ENCODE peak calls at places on chromosomes 2 and 18, in five cellular contexts. D is HL-60, W is left lung, G is lower lobe of right lung, K is heart left ventricle. N is an unnamed sample. For H3K27me3, the result is how much of the 10 kb centered on the place peaks cover.

GRCh38 chr2:28093768-28094167 is 203.2 kb downstream of the BABAM2 start:
- DNase-seq in D (no peak), W (no peak), G (no peak), K (no peak), N (no peak)

GRCh38 chr2:10317646-10318045 is 14.9 kb downstream of the HPCAL1 start:
- DNase-seq in D (no peak), W (no peak), G (no peak), K (no peak), N (no peak)

GRCh38 chr18:36711014-36711725 is 117.6 kb downstream of the TPGS2 start:
- DNase-seq in D (no peak), W (no peak), G (no peak), K (no peak), N (no peak)

GRCh38 chr2:169755083-169755870 is 21.6 kb downstream of the KLHL23 start:
- DNase-seq in D (no peak), W (no peak), G (no peak), K (no peak), N (no peak)

GRCh38 chr2:237841051-237841450 is 18.4 kb upstream of the RAMP1 start:
- DNase-seq in D (no peak), W (no peak), G (no peak), K (no peak), N (no peak)

GRCh38 chr2:66869076-66869475 is 434.2 kb downstream of the MEIS1 start:
- DNase-seq in D (no peak), W (no peak), G (no peak), K (no peak), N (no peak)

GRCh38 chr2:116810071-116810470 is 1004.4 kb upstream of the DDX18 start:
- DNase-seq in D (no peak), W (no peak), G (no peak), K (no peak), N (no peak)

GRCh38 chr2:176656776-176657140 is 387.5 kb downstream of the MTX2 start:
- DNase-seq in D (no peak), W (no peak), G (no peak), K (no peak), N (no peak)

GRCh38 chr2:189444322-189444721 is 3.0 kb downstream of the WDR75 start:
- DNase-seq in D (no peak), W (no peak), G (no peak), K (no peak), N (no peak)

GRCh38 chr18:2104620-2105462 is 466.5 kb downstream of the METTL4 start:
- DNase-seq in D (peak), W (peak), G (peak), K (no peak), N (peak)

GRCh38 chr2:160372585-160372984 is 121.0 kb downstream of the RBMS1 start:
- DNase-seq in D (no peak), W (no peak), G (no peak), K (no peak), N (no peak)

GRCh38 chr2:196247979-196248286 is 76.6 kb upstream of the STK17B start:
- DNase-seq in D (no peak), W (no peak), G (no peak), K (no peak), N (no peak)

GRCh38 chr18:11500153-11501122 is 109.0 kb upstream of the SLC35G4 start:
- DNase-seq in D (no peak), W (peak), G (no peak), K (peak), N (peak)

GRCh38 chr18:50626317-50626716 is 66.4 kb downstream of the MAPK4 start:
- DNase-seq in D (no peak), W (no peak), G (no peak), K (no peak), N (no peak)

GRCh38 chr18:23170137-23170536 is 34.9 kb downstream of the CABLES1 start:
- DNase-seq in D (no peak), W (no peak), G (no peak), K (no peak), N (no peak)

GRCh38 chr2:214671330-214671850 is 138.1 kb downstream of the BARD1 start:
- DNase-seq in D (no peak), W (no peak), G (no peak), K (no peak), N (no peak)

GRCh38 chr18:26103579-26103978 is 13.2 kb upstream of the SS18 start:
- DNase-seq in D (peak), W (no peak), G (no peak), K (no peak), N (no peak)

GRCh38 chr2:181944164-181944913 is 41.3 kb upstream of the PPP1R1C start:
- DNase-seq in D (no peak), W (no peak), G (no peak), K (no peak), N (no peak)

GRCh38 chr2:231679906-231680283 is 28.4 kb upstream of the PTMA start:
- DNase-seq in D (no peak), W (no peak), G (no peak), K (no peak), N (no peak)

GRCh38 chr2:173659522-173659921 is 304.9 kb downstream of the CDCA7 start:
- DNase-seq in D (no peak), W (no peak), G (no peak), K (no peak), N (no peak)

GRCh38 chr18:47075098-47075883 is 39.9 kb upstream of the ELOA2 start:
- DNase-seq in D (no peak), W (no peak), G (no peak), K (no peak), N (no peak)

GRCh38 chr2:27133195-27133875 is 1.1 kb downstream of the PREB start:
- DNase-seq in D (no peak), W (no peak), G (no peak), K (no peak), N (peak)

GRCh38 chr2:239374896-239375277 is 25.9 kb downstream of the HDAC4 start:
- DNase-seq in D (no peak), W (no peak), G (peak), K (peak), N (no peak)

GRCh38 chr2:8605350-8606065 is 76.3 kb upstream of the ID2 start:
- DNase-seq in D (no peak), W (no peak), G (peak), K (no peak), N (no peak)

GRCh38 chr2:165610591-165611029 is 141.1 kb downstream of the CSRNP3 start:
- DNase-seq in D (no peak), W (no peak), G (no peak), K (no peak), N (no peak)

GRCh38 chr18:71707985-71708500 is 836.1 kb downstream of the CBLN2 start:
- DNase-seq in D (no peak), W (no peak), G (no peak), K (no peak), N (no peak)

GRCh38 chr2:240467659-240468299 is 32.3 kb downstream of the GPC1 start:
- DNase-seq in D (no peak), W (peak), G (no peak), K (peak), N (peak)

GRCh38 chr2:115739574-115739973 is 1297.1 kb downstream of the DPP10 start:
- DNase-seq in D (no peak), W (no peak), G (no peak), K (no peak), N (no peak)

GRCh38 chr2:172412996-172413492 is 14.3 kb upstream of the ITGA6 start:
- DNase-seq in D (no peak), W (no peak), G (no peak), K (no peak), N (no peak)

GRCh38 chr18:22814329-22814703 is 118.8 kb upstream of the RBBP8 start:
- DNase-seq in D (no peak), W (no peak), G (no peak), K (no peak), N (no peak)

GRCh38 chr2:73359915-73360697 is 25.5 kb upstream of the ALMS1 start:
- DNase-seq in D (no peak), W (no peak), G (no peak), K (no peak), N (no peak)

GRCh38 chr2:39584283-39584972 is 81.3 kb upstream of the TMEM178A start:
- DNase-seq in D (no peak), W (no peak), G (no peak), K (no peak), N (no peak)

GRCh38 chr2:202034249-202035088 is 814 bp downstream of the FZD7 start:
- DNase-seq in D (peak), W (no peak), G (peak), K (no peak), N (peak)
- H3K27me3 ChIP-seq in D (under half), W (under half), G (under half), K (under half), N (under half)

GRCh38 chr2:109208071-109208950 is 79.3 kb downstream of the SH3RF3 start:
- DNase-seq in D (no peak), W (no peak), G (no peak), K (no peak), N (no peak)
- TF ChIP-seq CTCF in D (no peak), W (no peak), G (no peak), K (no peak), N (peak)

DNA sequence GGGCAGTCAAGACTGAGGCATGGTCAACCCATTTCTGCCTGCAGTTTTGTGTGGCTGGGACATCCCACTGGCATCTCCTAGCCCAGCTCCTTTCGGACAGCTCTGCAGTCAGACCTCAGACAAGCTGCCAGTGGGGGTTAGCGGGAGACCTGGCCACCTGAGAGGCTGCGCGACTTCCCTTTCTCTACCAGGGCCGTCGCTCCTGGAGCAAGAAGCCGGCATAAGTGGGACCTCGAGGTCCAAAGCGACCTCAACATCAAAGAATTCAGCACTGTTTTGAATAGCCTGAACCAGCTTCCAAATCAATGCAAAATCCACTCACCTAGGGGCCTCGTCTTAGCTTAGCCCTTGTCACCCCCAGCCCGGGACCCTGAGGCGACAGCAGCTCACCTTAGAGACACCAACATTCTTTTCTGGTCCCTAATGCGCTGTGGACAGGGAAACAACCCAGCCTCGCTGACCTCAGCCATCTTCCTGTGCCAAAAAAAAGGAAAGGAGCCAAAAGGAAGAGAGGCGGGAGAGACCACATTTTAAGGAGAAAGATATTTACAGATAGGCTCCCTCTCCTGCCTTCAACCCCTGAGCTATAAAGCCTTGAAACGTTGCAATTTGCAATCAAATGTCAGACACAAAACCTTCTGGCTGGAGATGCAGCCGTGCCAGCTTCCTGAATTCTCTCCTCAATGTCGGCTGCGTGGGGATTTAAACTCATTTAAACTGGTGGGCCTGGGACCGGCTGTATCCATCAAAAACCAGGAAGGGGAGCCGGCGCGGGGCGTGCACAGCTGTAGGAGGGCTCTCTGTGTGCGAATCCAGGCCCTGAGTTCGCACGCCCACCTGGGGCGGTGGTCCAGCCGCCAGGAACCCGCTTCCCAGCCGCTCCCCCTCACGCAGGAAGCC is 81.1 kb downstream of the GFPT1 start:
- DNase-seq in D (no peak), W (no peak), G (peak), K (peak), N (peak)
- H3K4me3 ChIP-seq in D (peak), W (peak), G (peak), K (peak), N (peak)

GRCh38 chr18:57440331-57441101 is 5.3 kb downstream of the ONECUT2 start:
- DNase-seq in D (no peak), W (no peak), G (no peak), K (no peak), N (no peak)
- H3K27me3 ChIP-seq in D (half or more), W (half or more), G (half or more), K (half or more), N (half or more)

GRCh38 chr18:9055185-9055584 is 47.3 kb upstream of the NDUFV2 start:
- DNase-seq in D (no peak), W (no peak), G (no peak), K (no peak), N (no peak)
- TF ChIP-seq CTCF in D (no peak), W (no peak), G (no peak), K (peak), N (peak)

GRCh38 chr2:204492417-204492816 is 52.9 kb upstream of the PARD3B start:
- DNase-seq in D (no peak), W (no peak), G (no peak), K (no peak), N (no peak)
- H3K4me3 ChIP-seq in D (no peak), W (no peak), G (no peak), K (no peak), N (no peak)

DNA sequence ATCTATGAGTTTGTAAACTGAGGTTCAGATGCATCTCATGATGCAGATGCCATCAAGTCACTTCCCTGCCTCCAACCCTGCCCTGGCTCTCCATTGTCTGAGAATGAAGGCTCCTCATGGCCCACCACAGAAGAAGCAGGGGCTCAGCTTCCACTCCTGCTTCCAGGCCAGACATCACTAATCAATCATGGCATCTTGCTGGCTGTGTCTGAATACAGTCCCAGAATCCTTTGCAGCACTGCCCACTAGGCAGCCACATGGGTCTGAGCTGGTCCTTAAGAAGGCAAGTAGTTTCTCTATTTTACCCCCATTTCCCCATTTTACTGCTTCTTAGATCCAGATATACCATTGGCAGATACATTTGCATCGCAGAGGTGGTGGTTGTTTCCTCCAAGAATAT is 7.4 kb downstream of the ASPRV1 start:
- DNase-seq in D (no peak), W (no peak), G (no peak), K (no peak), N (no peak)
- H3K27me3 ChIP-seq in D (under half), W (under half), G (under half), K (under half), N (under half)

GRCh38 chr18:35028556-35028955 is 12.7 kb upstream of the MAPRE2 start:
- DNase-seq in D (no peak), W (no peak), G (no peak), K (peak), N (no peak)

GRCh38 chr18:35029103-35029502 is 12.1 kb upstream of the MAPRE2 start:
- DNase-seq in D (no peak), W (no peak), G (peak), K (peak), N (peak)

GRCh38 chr18:35030234-35030989 is 10.8 kb upstream of the MAPRE2 start:
- DNase-seq in D (no peak), W (no peak), G (no peak), K (no peak), N (no peak)

GRCh38 chr18:35032113-35032512 is 9.1 kb upstream of the MAPRE2 start:
- DNase-seq in D (no peak), W (no peak), G (no peak), K (no peak), N (no peak)

GRCh38 chr18:35029770-35030169 is 11.4 kb upstream of the MAPRE2 start:
- DNase-seq in D (no peak), W (no peak), G (no peak), K (no peak), N (no peak)
- TF ChIP-seq CTCF in D (no peak), W (no peak), G (peak), K (peak), N (peak)

N was measured in psoas muscle.